ENCODE peak calls at places on chromosomes 16 and 17, in seven cellular contexts. O is hepatocyte, J is fibroblast of villous mesenchyme, X is fibroblast of mammary gland, W is left ventricle myocardium inferior, U is lung, L is PC-9. B is an unnamed sample.
A peak's percentile ranks its signal among the peaks of the same experiment; 100 is the strongest.

GRCh38 chr17:76546556-76547182 is 6.8 kb downstream of the PRCD start:
- DNase-seq in W (no peak), X (peak; percentile 98), U (no peak), J (peak; percentile 95), L (no peak), O (no peak), B (no peak)

GRCh38 chr16:23571895-23572294 is 14.4 kb downstream of the UBFD1 start:
- DNase-seq in X (no peak), J (no peak), W (no peak), O (no peak), U (no peak), L (no peak), B (no peak)

GRCh38 chr16:84854759-84855158 is 35.0 kb downstream of the CRISPLD2 start:
- DNase-seq in O (no peak), U (no peak), J (peak; percentile 90), L (no peak), W (no peak), X (peak; percentile 88), B (no peak)

GRCh38 chr16:3999890-4000325 is 116.3 kb downstream of the ADCY9 start:
- DNase-seq in U (no peak), J (peak; percentile 86), W (no peak), O (no peak), L (no peak), X (peak; percentile 30), B (no peak)

GRCh38 chr16:3935921-3936320 is 55.4 kb upstream of the CREBBP start:
- DNase-seq in W (no peak), X (no peak), J (no peak), O (no peak), U (no peak), L (no peak), B (no peak)

GRCh38 chr17:55086635-55087058 is 118.1 kb downstream of the STXBP4 start:
- DNase-seq in J (peak; percentile 76), W (no peak), U (no peak), O (no peak), L (peak; percentile 1), X (peak; percentile 89), B (no peak)

GRCh38 chr16:10738231-10739077 is 5.2 kb upstream of the NUBP1 start:
- DNase-seq in O (peak; percentile 52), W (peak; percentile 87), L (peak; percentile 78), U (peak; percentile 49), J (peak; percentile 90), X (peak; percentile 89), B (peak; percentile 69)

GRCh38 chr16:77962689-77963088 is 59.7 kb upstream of the CLEC3A start:
- DNase-seq in U (no peak), X (no peak), L (no peak), J (no peak), W (no peak), O (no peak), B (no peak)

GRCh38 chr17:66268247-66268927 is 34.0 kb upstream of the PRKCA start:
- DNase-seq in X (peak; percentile 86), O (no peak), L (no peak), J (peak; percentile 64), U (no peak), W (no peak), B (no peak)

GRCh38 chr17:14057591-14057990 is 11.7 kb upstream of the COX10 start:
- DNase-seq in X (no peak), L (no peak), J (no peak), U (no peak), O (no peak), W (no peak), B (no peak)

GRCh38 chr16:86833136-86833535 is 254.8 kb downstream of the FOXL1 start:
- DNase-seq in U (no peak), W (no peak), X (peak; percentile 28), J (peak; percentile 64), L (no peak), O (no peak), B (no peak)

GRCh38 chr17:48596735-48597491 is 3.3 kb upstream of the HOXB5 start:
- DNase-seq in W (no peak), U (no peak), J (no peak), X (peak; percentile 72), O (no peak), L (no peak), B (no peak)

GRCh38 chr17:75996665-75997590 is 3.7 kb upstream of the CDK3 start:
- DNase-seq in O (peak; percentile 72), L (peak; percentile 65), J (peak; percentile 58), W (no peak), U (no peak), X (peak; percentile 61), B (no peak)

GRCh38 chr17:9241774-9242496 is 220.6 kb downstream of the NTN1 start:
- DNase-seq in O (no peak), W (peak; percentile 31), U (no peak), J (no peak), X (no peak), L (no peak), B (no peak)

GRCh38 chr17:18967806-18968744 is 16.1 kb downstream of the SLC5A10 start:
- DNase-seq in W (no peak), O (peak; percentile 53), X (no peak), J (no peak), L (peak; percentile 69), U (no peak), B (no peak)

DNA sequence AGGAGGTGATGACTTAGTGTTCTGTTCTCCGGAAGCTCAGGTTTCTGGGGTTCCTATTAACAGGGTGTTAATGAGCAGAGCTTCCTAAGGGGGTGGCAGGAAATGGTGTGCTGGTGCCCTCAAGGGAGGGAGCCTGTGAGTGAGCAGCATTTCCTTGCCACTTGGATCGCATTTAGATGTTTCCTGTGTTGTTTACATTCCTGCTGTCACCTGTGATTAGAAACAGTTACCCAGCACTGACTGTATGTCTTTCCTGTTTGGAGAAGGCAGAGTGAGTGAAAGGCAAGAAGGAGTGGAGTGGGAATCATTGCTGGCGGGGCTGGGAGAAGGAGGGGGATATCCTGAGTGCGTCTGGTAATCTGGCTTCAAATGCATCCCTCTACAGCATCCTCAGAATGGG is 214.6 kb downstream of the CCDC182 start:
- DNase-seq in X (no peak), U (no peak), J (peak; percentile 73), O (no peak), L (no peak), W (no peak), B (no peak)
- TF ChIP-seq CTCF in X (no peak), U (no peak), J (no peak), O (no peak), L (no peak), W (no peak), B (no peak)

DNA sequence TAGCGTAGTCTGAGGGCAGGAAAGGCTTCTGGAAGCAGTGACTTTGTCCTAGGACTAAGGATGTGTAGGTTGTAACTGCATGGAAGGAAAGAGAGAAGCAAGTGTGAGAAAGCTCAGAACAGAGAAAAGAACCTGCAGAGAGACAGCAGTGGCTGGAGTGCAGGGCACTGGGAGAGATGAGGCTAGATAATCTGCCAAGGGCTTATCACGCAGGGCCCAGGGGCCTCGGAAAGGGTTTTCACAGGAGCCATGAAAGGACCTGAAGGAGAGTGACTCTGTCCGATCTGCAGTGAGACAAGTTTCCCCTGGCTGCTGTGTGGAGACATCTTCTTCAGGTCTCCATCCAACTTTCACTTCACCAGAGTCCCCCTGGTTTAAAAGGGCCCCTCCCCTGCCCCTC is 7.1 kb upstream of the SRCAP start:
- DNase-seq in W (no peak), O (no peak), U (no peak), L (no peak), X (no peak), J (no peak), B (no peak)
- TF ChIP-seq CTCF in W (no peak), O (no peak), U (no peak), L (no peak), X (no peak), J (no peak), B (no peak)

GRCh38 chr17:39092672-39093250 is 58.7 kb downstream of the PLXDC1 start:
- DNase-seq in J (no peak), U (no peak), O (no peak), W (no peak), X (no peak), L (no peak), B (no peak)

GRCh38 chr17:39096435-39097158 is 54.8 kb downstream of the PLXDC1 start:
- DNase-seq in L (no peak), W (peak; percentile 29), X (no peak), J (peak; percentile 27), O (no peak), U (no peak), B (no peak)

GRCh38 chr17:39097159-39097519 is 54.3 kb downstream of the PLXDC1 start:
- DNase-seq in L (no peak), J (no peak), O (no peak), X (no peak), W (no peak), U (no peak), B (no peak)

GRCh38 chr17:39095309-39095686 is 56.1 kb downstream of the PLXDC1 start:
- DNase-seq in U (no peak), O (no peak), X (peak; percentile 30), J (peak; percentile 33), W (no peak), L (no peak), B (no peak)

DNA sequence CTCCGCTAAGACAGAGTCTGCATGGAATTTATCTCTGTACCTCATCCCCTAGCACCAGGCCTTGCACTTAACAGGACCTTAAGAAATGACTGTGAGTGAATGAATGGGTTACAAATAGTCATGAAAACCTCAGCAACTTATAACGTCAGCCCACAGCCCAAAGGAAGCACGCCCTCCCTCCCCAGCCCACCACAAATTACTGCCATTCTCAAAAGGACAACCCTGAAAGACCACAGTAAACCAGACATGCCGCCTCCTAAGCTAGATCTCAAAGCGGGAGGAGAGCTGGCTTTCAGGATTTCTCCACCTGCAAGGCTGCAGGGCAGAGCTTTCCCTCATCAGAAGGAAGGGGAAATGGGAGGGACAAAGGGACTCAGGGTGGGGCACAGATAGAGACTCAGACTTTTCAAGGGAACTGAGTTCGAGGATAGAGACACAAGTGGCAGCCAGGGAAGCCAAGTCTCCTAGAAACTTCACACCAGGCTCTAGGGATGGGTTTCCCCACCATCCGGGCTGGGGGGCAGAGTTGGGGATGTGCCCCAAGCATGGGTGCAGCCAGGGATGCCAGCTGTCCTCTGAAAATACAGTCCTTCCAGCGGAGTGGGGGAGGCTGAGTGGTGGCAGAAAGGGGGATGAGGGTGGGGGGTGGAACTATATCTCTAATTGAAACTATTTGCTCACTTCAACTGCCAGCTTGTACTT is 56.7 kb downstream of the PLXDC1 start:
- DNase-seq in W (no peak), X (no peak), J (no peak), U (no peak), L (no peak), O (no peak), B (no peak)
- TF ChIP-seq CTCF in W (no peak), X (no peak), J (no peak), U (no peak), L (no peak), O (no peak), B (no peak)

GRCh38 chr17:59330314-59330942 is 1.0 kb upstream of the YPEL2 start:
- DNase-seq in L (peak; percentile 65), X (peak; percentile 39), W (peak; percentile 42), O (peak; percentile 80), J (peak; percentile 27), U (peak; percentile 69), B (no peak)

GRCh38 chr17:59331129-59331928 is at the start of gene YPEL2:
- DNase-seq in O (peak; percentile 97), X (peak; percentile 86), J (peak; percentile 96), L (peak; percentile 95), W (peak; percentile 99), U (peak; percentile 95), B (peak; percentile 98)

GRCh38 chr17:59328534-59329095 is 2.8 kb upstream of the YPEL2 start:
- DNase-seq in L (no peak), W (no peak), X (no peak), U (no peak), O (no peak), J (no peak), B (no peak)

GRCh38 chr17:59327891-59328290 is 3.6 kb upstream of the YPEL2 start:
- DNase-seq in W (no peak), O (no peak), J (no peak), X (no peak), U (no peak), L (no peak), B (no peak)

GRCh38 chr17:59329558-59330313 is 1.7 kb upstream of the YPEL2 start:
- DNase-seq in X (peak; percentile 81), J (peak; percentile 94), U (peak; percentile 53), O (peak; percentile 83), W (peak; percentile 61), L (peak; percentile 58), B (no peak)
- TF ChIP-seq CTCF in X (peak; percentile 96), J (peak; percentile 98), U (peak; percentile 66), O (peak; percentile 86), W (peak; percentile 94), L (peak; percentile 91), B (peak; percentile 95)